ENCODE peak calls at places on chromosomes 2 and 18, in ten cellular contexts. One of them, this sample, is unnamed.

GRCh38 chr18:72898870-72899840 is 31.4 kb upstream of the NETO1 start:
- DNase-seq in neural crest cell: no peak
- DNase-seq in adrenal gland: no peak
- DNase-seq in omental fat pad: no peak
- DNase-seq in AG09309: no peak
- DNase-seq in Peyer's patch: no peak
- DNase-seq in A549: no peak
- DNase-seq in CD4-positive, alpha-beta T cell: no peak
- DNase-seq in endothelial cell: no peak
- DNase-seq in upper lobe of right lung: no peak
- DNase-seq in this sample: no peak

GRCh38 chr2:125004091-125004800 is 979.2 kb downstream of the CNTNAP5 start:
- DNase-seq in Peyer's patch: no peak
- DNase-seq in omental fat pad: no peak
- DNase-seq in neural crest cell: no peak
- DNase-seq in adrenal gland: no peak
- DNase-seq in CD4-positive, alpha-beta T cell: no peak
- DNase-seq in AG09309: no peak
- DNase-seq in endothelial cell: no peak
- DNase-seq in A549: no peak
- DNase-seq in upper lobe of right lung: no peak
- DNase-seq in this sample: no peak

GRCh38 chr18:12032786-12033642 is 51.7 kb downstream of the IMPA2 start:
- DNase-seq in upper lobe of right lung: no peak
- DNase-seq in A549: no peak
- DNase-seq in Peyer's patch: no peak
- DNase-seq in CD4-positive, alpha-beta T cell: no peak
- DNase-seq in neural crest cell: no peak
- DNase-seq in endothelial cell: no peak
- DNase-seq in adrenal gland: no peak
- DNase-seq in omental fat pad: no peak
- DNase-seq in AG09309: peak
- DNase-seq in this sample: no peak

GRCh38 chr2:115413796-115414195 is 971.4 kb downstream of the DPP10 start:
- DNase-seq in AG09309: no peak
- DNase-seq in omental fat pad: no peak
- DNase-seq in CD4-positive, alpha-beta T cell: no peak
- DNase-seq in Peyer's patch: no peak
- DNase-seq in A549: no peak
- DNase-seq in adrenal gland: no peak
- DNase-seq in endothelial cell: no peak
- DNase-seq in upper lobe of right lung: no peak
- DNase-seq in neural crest cell: no peak
- DNase-seq in this sample: no peak

GRCh38 chr18:70469916-70470315 is 181.1 kb downstream of the SOCS6 start:
- DNase-seq in endothelial cell: no peak
- DNase-seq in omental fat pad: no peak
- DNase-seq in CD4-positive, alpha-beta T cell: no peak
- DNase-seq in Peyer's patch: no peak
- DNase-seq in AG09309: no peak
- DNase-seq in upper lobe of right lung: no peak
- DNase-seq in A549: no peak
- DNase-seq in neural crest cell: no peak
- DNase-seq in adrenal gland: no peak
- DNase-seq in this sample: peak

GRCh38 chr18:3511980-3512379 is 62.0 kb downstream of the TGIF1 start:
- DNase-seq in CD4-positive, alpha-beta T cell: no peak
- DNase-seq in adrenal gland: no peak
- DNase-seq in upper lobe of right lung: no peak
- DNase-seq in omental fat pad: no peak
- DNase-seq in endothelial cell: no peak
- DNase-seq in AG09309: peak
- DNase-seq in A549: no peak
- DNase-seq in Peyer's patch: no peak
- DNase-seq in neural crest cell: no peak
- DNase-seq in this sample: no peak

GRCh38 chr2:218993345-218994315 is at the start of gene CRYBA2:
- DNase-seq in AG09309: no peak
- DNase-seq in omental fat pad: no peak
- DNase-seq in CD4-positive, alpha-beta T cell: no peak
- DNase-seq in adrenal gland: no peak
- DNase-seq in Peyer's patch: no peak
- DNase-seq in upper lobe of right lung: peak
- DNase-seq in neural crest cell: no peak
- DNase-seq in endothelial cell: peak
- DNase-seq in A549: no peak
- DNase-seq in this sample: no peak

GRCh38 chr2:100253786-100254185 is 68.5 kb downstream of the LONRF2 start:
- DNase-seq in CD4-positive, alpha-beta T cell: no peak
- DNase-seq in neural crest cell: no peak
- DNase-seq in Peyer's patch: no peak
- DNase-seq in A549: no peak
- DNase-seq in adrenal gland: no peak
- DNase-seq in omental fat pad: no peak
- DNase-seq in upper lobe of right lung: no peak
- DNase-seq in endothelial cell: no peak
- DNase-seq in AG09309: no peak
- DNase-seq in this sample: no peak

GRCh38 chr2:102703748-102704147 is 58.1 kb upstream of the TMEM182 start:
- DNase-seq in AG09309: no peak
- DNase-seq in endothelial cell: peak
- DNase-seq in A549: peak
- DNase-seq in adrenal gland: no peak
- DNase-seq in upper lobe of right lung: no peak
- DNase-seq in CD4-positive, alpha-beta T cell: no peak
- DNase-seq in omental fat pad: no peak
- DNase-seq in neural crest cell: no peak
- DNase-seq in Peyer's patch: no peak
- DNase-seq in this sample: peak
- TF ChIP-seq CTCF in AG09309: peak
- TF ChIP-seq CTCF in endothelial cell: peak
- TF ChIP-seq CTCF in A549: peak
- TF ChIP-seq CTCF in adrenal gland: peak
- TF ChIP-seq CTCF in upper lobe of right lung: peak
- TF ChIP-seq CTCF in CD4-positive, alpha-beta T cell: peak
- TF ChIP-seq CTCF in omental fat pad: no peak
- TF ChIP-seq CTCF in neural crest cell: peak
- TF ChIP-seq CTCF in Peyer's patch: peak
- TF ChIP-seq CTCF in this sample: peak

DNA sequence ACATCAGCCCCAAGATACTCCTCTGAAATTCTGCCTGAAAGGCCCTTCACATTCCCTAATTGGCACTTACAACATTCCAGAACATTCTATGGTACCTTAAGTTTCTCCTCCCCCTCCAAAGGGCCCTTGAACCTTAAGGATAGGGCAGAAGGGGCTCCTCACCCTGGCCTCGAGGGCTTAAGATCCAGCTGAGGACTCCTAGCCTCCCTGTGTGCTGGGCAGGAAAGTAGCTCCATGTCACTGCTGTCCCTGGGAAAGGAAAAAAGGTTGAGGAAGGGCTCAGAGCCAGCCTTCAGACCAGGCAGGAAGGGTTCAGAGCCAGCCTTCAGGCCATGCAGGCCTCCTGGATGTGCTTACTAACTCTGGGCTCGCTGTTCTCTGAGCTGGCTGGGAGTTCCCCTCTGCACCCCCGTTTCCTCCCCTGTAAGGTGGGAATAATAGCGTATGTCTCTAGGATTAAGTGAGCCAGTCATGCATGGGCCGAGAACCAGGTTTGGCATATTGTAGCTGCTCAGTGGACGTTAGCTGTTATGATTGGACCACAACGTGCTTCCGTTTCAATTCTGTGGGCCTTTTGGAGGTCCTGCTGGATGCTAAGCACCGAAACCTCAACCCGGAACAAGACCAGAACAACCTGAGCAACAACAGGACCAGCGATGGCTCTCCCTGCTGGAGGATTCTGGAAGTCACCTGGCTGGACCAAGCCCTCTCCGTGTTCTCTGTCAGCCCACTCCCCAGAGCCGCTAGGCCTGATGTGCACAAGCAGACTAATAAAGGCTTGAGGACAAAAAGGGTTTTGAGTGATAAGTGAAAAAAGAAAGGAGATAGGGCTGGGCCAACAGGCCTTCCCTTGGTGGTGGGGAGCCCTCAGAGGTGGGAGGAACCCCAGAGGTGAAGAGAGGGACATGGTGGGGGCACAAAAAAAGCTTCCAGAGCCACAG is 1.0 kb upstream of the B3GNT7 start:
- DNase-seq in adrenal gland: no peak
- DNase-seq in CD4-positive, alpha-beta T cell: no peak
- DNase-seq in A549: no peak
- DNase-seq in Peyer's patch: peak
- DNase-seq in endothelial cell: no peak
- DNase-seq in upper lobe of right lung: no peak
- DNase-seq in AG09309: no peak
- DNase-seq in omental fat pad: no peak
- DNase-seq in neural crest cell: no peak
- DNase-seq in this sample: no peak
- TF ChIP-seq CTCF in adrenal gland: peak
- TF ChIP-seq CTCF in CD4-positive, alpha-beta T cell: no peak
- TF ChIP-seq CTCF in A549: peak
- TF ChIP-seq CTCF in Peyer's patch: peak
- TF ChIP-seq CTCF in endothelial cell: peak
- TF ChIP-seq CTCF in upper lobe of right lung: peak
- TF ChIP-seq CTCF in AG09309: peak
- TF ChIP-seq CTCF in omental fat pad: no peak
- TF ChIP-seq CTCF in neural crest cell: peak
- TF ChIP-seq CTCF in this sample: no peak

GRCh38 chr2:177671662-177672061 is 279.1 kb downstream of the AGPS start:
- DNase-seq in omental fat pad: no peak
- DNase-seq in CD4-positive, alpha-beta T cell: no peak
- DNase-seq in AG09309: no peak
- DNase-seq in upper lobe of right lung: no peak
- DNase-seq in adrenal gland: no peak
- DNase-seq in A549: no peak
- DNase-seq in neural crest cell: no peak
- DNase-seq in Peyer's patch: no peak
- DNase-seq in endothelial cell: no peak
- DNase-seq in this sample: no peak

GRCh38 chr2:177670791-177671528 is 278.4 kb downstream of the AGPS start:
- DNase-seq in AG09309: no peak
- DNase-seq in adrenal gland: no peak
- DNase-seq in upper lobe of right lung: no peak
- DNase-seq in CD4-positive, alpha-beta T cell: no peak
- DNase-seq in Peyer's patch: no peak
- DNase-seq in A549: no peak
- DNase-seq in endothelial cell: no peak
- DNase-seq in omental fat pad: no peak
- DNase-seq in neural crest cell: no peak
- DNase-seq in this sample: no peak

GRCh38 chr2:177675256-177676220 is 283.0 kb downstream of the AGPS start:
- DNase-seq in A549: no peak
- DNase-seq in neural crest cell: no peak
- DNase-seq in CD4-positive, alpha-beta T cell: no peak
- DNase-seq in Peyer's patch: no peak
- DNase-seq in endothelial cell: no peak
- DNase-seq in omental fat pad: no peak
- DNase-seq in adrenal gland: no peak
- DNase-seq in AG09309: no peak
- DNase-seq in upper lobe of right lung: no peak
- DNase-seq in this sample: peak

GRCh38 chr2:177676636-177677035 is 284.1 kb downstream of the AGPS start:
- DNase-seq in AG09309: no peak
- DNase-seq in upper lobe of right lung: no peak
- DNase-seq in Peyer's patch: no peak
- DNase-seq in adrenal gland: no peak
- DNase-seq in A549: no peak
- DNase-seq in neural crest cell: no peak
- DNase-seq in CD4-positive, alpha-beta T cell: no peak
- DNase-seq in endothelial cell: no peak
- DNase-seq in omental fat pad: no peak
- DNase-seq in this sample: no peak

DNA sequence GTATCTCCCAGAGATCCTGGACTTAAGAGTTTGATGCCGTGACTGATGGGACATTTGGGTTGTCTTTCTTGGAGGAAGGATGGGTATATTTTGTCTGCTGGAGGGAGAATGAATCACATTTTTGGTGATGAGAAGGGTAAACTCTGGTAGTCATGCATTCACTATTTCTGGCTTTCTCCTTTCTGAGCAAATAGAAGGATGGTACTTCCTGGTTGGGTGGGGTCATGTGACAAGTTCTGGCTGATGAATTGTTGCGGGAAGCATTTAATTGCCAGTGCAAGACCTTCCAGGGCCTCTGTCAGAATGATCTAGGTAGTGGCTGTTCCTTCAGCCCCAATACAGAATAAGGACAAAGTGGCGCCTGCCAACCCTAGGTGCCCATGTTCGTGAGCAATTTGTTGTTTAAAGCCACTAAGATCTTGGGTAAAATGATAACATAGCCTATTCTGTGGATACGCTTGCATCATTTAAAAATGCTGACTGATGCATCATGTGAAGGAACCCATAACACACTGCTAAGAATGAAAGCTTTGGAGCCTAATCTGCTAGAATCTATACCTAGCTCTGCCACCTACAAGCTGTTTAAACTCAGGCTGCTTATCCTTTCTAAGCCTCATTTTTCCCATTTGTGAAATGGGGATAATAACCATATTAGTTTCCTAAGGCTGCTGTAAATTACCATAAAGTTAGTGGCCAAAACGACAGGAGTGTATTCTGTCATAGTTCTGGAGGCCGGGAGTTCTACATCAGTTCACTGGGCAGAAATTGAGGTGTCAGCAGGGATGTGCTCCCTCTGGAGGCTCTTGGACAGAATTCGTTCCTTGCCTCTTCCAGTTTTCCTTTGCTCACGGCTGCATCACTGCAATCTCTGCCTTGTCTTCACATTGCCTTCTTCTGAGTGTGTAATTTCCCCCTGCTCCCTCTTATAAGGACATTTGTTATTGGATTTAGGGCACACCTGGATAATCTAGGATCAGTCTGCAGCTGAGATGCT is 281.3 kb downstream of the AGPS start:
- DNase-seq in omental fat pad: no peak
- DNase-seq in Peyer's patch: no peak
- DNase-seq in endothelial cell: no peak
- DNase-seq in neural crest cell: no peak
- DNase-seq in A549: no peak
- DNase-seq in AG09309: no peak
- DNase-seq in CD4-positive, alpha-beta T cell: no peak
- DNase-seq in upper lobe of right lung: no peak
- DNase-seq in adrenal gland: no peak
- DNase-seq in this sample: no peak
- TF ChIP-seq CTCF in omental fat pad: no peak
- TF ChIP-seq CTCF in Peyer's patch: no peak
- TF ChIP-seq CTCF in endothelial cell: no peak
- TF ChIP-seq CTCF in neural crest cell: peak
- TF ChIP-seq CTCF in A549: no peak
- TF ChIP-seq CTCF in AG09309: no peak
- TF ChIP-seq CTCF in CD4-positive, alpha-beta T cell: no peak
- TF ChIP-seq CTCF in upper lobe of right lung: no peak
- TF ChIP-seq CTCF in adrenal gland: no peak
- TF ChIP-seq CTCF in this sample: no peak

DNA sequence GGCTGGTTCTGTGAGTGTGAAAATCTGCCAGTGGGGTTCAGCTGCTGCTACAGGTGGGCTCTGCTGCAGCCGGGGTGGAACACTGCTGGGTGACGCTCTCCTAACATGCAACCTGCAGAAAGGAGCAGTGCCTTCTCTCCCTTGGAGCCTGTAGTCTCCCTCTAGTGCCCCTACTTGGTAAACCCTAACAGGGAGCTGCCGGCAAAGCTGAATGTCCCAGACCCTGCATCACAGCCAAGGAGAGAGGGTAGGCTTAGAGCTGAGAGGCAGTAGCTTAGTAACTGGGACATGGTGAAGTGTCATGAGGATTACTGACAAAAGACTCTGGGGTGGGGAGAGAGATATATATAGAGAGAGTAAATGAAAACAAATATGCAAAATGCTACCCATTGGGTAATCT is 9.8 kb downstream of the NCAPH start:
- DNase-seq in A549: no peak
- DNase-seq in neural crest cell: no peak
- DNase-seq in Peyer's patch: no peak
- DNase-seq in adrenal gland: no peak
- DNase-seq in CD4-positive, alpha-beta T cell: no peak
- DNase-seq in endothelial cell: no peak
- DNase-seq in omental fat pad: no peak
- DNase-seq in upper lobe of right lung: no peak
- DNase-seq in AG09309: no peak
- DNase-seq in this sample: no peak
- TF ChIP-seq CTCF in A549: no peak
- TF ChIP-seq CTCF in neural crest cell: peak
- TF ChIP-seq CTCF in Peyer's patch: no peak
- TF ChIP-seq CTCF in adrenal gland: no peak
- TF ChIP-seq CTCF in CD4-positive, alpha-beta T cell: peak
- TF ChIP-seq CTCF in endothelial cell: no peak
- TF ChIP-seq CTCF in omental fat pad: no peak
- TF ChIP-seq CTCF in upper lobe of right lung: no peak
- TF ChIP-seq CTCF in AG09309: peak
- TF ChIP-seq CTCF in this sample: no peak

This sample was measured in testis.